ENCODE peak calls at places on chromosomes 12 and 14, in ten cellular contexts. V, G, J, P, E, F, Q, Z, U and C are unnamed samples.

GRCh38 chr12:71194657-71195056 is 36.9 kb upstream of the TSPAN8 start:
- DNase-seq in Q (no peak), Z (no peak), E (no peak), J (no peak), V (no peak), F (no peak), P (no peak), G (no peak), U (no peak), C (no peak)

GRCh38 chr14:61563162-61563511 is 132.2 kb upstream of the HIF1A start:
- DNase-seq in V (no peak), G (no peak), Q (no peak), Z (no peak), F (no peak), E (no peak), U (peak; percentile 42), J (peak; percentile 44), P (no peak), C (no peak)

GRCh38 chr12:61916856-61917255 is 343.3 kb upstream of the USP15 start:
- DNase-seq in J (no peak), P (no peak), Q (no peak), F (no peak), V (no peak), G (no peak), U (no peak), E (no peak), Z (no peak), C (no peak)

GRCh38 chr14:101410126-101410525 is 151.2 kb upstream of the DIO3 start:
- DNase-seq in U (no peak), G (no peak), Z (no peak), F (no peak), Q (no peak), P (no peak), J (no peak), E (no peak), V (no peak), C (no peak)

GRCh38 chr14:93231129-93231979 is 24.3 kb downstream of the UBR7 start:
- DNase-seq in E (no peak), J (peak; percentile 62), V (no peak), Q (no peak), F (no peak), P (peak; percentile 38), G (no peak), Z (peak; percentile 54), U (peak; percentile 24), C (peak; percentile 4)

GRCh38 chr12:119725523-119725922 is 57.6 kb downstream of the PRKAB1 start:
- DNase-seq in Q (no peak), P (no peak), G (no peak), Z (no peak), U (no peak), J (no peak), V (no peak), F (no peak), E (no peak), C (no peak)

GRCh38 chr14:92582706-92583452 is 69.3 kb downstream of the RIN3 start:
- DNase-seq in F (no peak), U (no peak), Q (no peak), V (peak; percentile 58), Z (no peak), E (peak; percentile 92), P (no peak), J (no peak), G (no peak), C (no peak)

GRCh38 chr14:36605506-36605857 is 23.1 kb upstream of the NKX2-8 start:
- DNase-seq in V (no peak), G (no peak), J (no peak), F (no peak), E (no peak), U (no peak), Q (no peak), Z (peak; percentile 34), P (no peak), C (no peak)

GRCh38 chr14:64725360-64725815 is 21.2 kb downstream of the PLEKHG3 start:
- DNase-seq in U (no peak), E (no peak), Z (no peak), F (no peak), J (no peak), V (no peak), G (no peak), Q (no peak), P (no peak), C (no peak)

GRCh38 chr12:49750027-49750977 is 8.9 kb downstream of the TMBIM6 start:
- DNase-seq in Q (no peak), Z (peak; percentile 81), P (no peak), F (no peak), E (peak; percentile 73), G (no peak), J (no peak), U (no peak), V (peak; percentile 77), C (no peak)

GRCh38 chr12:386651-387050 is 2.5 kb downstream of the KDM5A start:
- DNase-seq in E (no peak), Q (no peak), J (no peak), V (no peak), G (no peak), U (no peak), P (no peak), F (no peak), Z (peak; percentile 66), C (no peak)

GRCh38 chr12:13428538-13429265 is 232.2 kb downstream of the EMP1 start:
- DNase-seq in F (no peak), Z (no peak), J (peak; percentile 1), V (no peak), G (no peak), U (peak; percentile 35), P (no peak), E (no peak), Q (no peak), C (no peak)

GRCh38 chr12:52217223-52217622 is 15.8 kb upstream of the KRT7 start:
- DNase-seq in V (no peak), U (peak; percentile 30), Q (no peak), J (peak; percentile 34), G (no peak), F (no peak), Z (no peak), E (no peak), P (no peak), C (no peak)

GRCh38 chr12:122001379-122002209 is 20.1 kb upstream of the BCL7A start:
- DNase-seq in U (peak; percentile 62), G (no peak), E (no peak), Z (no peak), P (no peak), Q (no peak), J (no peak), F (no peak), V (no peak), C (peak; percentile 73)